ENCODE peak calls at places on chromosomes 11 and 22, in eight cellular contexts. H is cardiac muscle cell, W is psoas muscle, O is RWPE2, Q is adipocyte, Z is heart right ventricle, V is ovary, P is sigmoid colon. F is an unnamed sample. For H3K4me1, the result is how much of the 10 kb centered on the place peaks cover.

GRCh38 chr11:64743591-64744543 is at the start of gene RASGRP2:
- DNase-seq in W (peak), Z (peak), P (peak), V (peak), H (peak), O (no peak), Q (peak), F (peak)

GRCh38 chr11:34050967-34051348 is 573 bp upstream of the CAPRIN1 start:
- DNase-seq in V (no peak), Z (no peak), Q (peak), W (no peak), P (no peak), H (peak), O (no peak), F (no peak)

GRCh38 chr11:2175659-2176058 is 4.0 kb upstream of the TH start:
- DNase-seq in Z (no peak), W (no peak), H (peak), O (no peak), P (no peak), Q (peak), V (no peak), F (no peak)

GRCh38 chr22:50015451-50016307 is 3.1 kb upstream of the IL17REL start:
- DNase-seq in V (peak), W (no peak), P (peak), Q (no peak), O (no peak), H (no peak), Z (no peak), F (no peak)

GRCh38 chr11:14308114-14308896 is 50.7 kb downstream of the RRAS2 start:
- DNase-seq in Q (peak), Z (no peak), P (no peak), H (peak), O (no peak), W (no peak), V (no peak), F (no peak)

GRCh38 chr11:131423715-131424114 is 53.3 kb downstream of the NTM start:
- DNase-seq in P (no peak), W (no peak), Q (peak), Z (no peak), O (no peak), H (peak), V (no peak), F (no peak)

GRCh38 chr22:20904008-20904979 is 12.9 kb upstream of the CRKL start:
- DNase-seq in Q (peak), W (no peak), O (peak), V (no peak), H (peak), Z (no peak), P (no peak), F (peak)

GRCh38 chr11:20047006-20047405 is 113.3 kb downstream of the DBX1 start:
- DNase-seq in Z (no peak), P (no peak), O (no peak), W (no peak), V (no peak), Q (no peak), H (no peak), F (no peak)

GRCh38 chr22:46979506-46979905 is 217.1 kb downstream of the TBC1D22A start:
- DNase-seq in W (no peak), Z (no peak), O (no peak), P (peak), Q (no peak), H (no peak), V (no peak), F (no peak)

GRCh38 chr22:40603088-40603605 is 33.4 kb downstream of the MRTFA start:
- DNase-seq in P (no peak), H (peak), W (no peak), V (no peak), Z (no peak), Q (peak), O (no peak), F (no peak)

GRCh38 chr11:116654526-116654925 is 118.3 kb downstream of the BUD13 start:
- DNase-seq in P (no peak), H (no peak), W (no peak), Z (no peak), Q (no peak), O (no peak), V (no peak), F (no peak)

GRCh38 chr11:122155001-122155400 is 39.0 kb upstream of the BLID start:
- DNase-seq in P (no peak), V (no peak), Z (no peak), Q (no peak), W (no peak), O (no peak), H (no peak), F (no peak)

GRCh38 chr11:134854391-134854991 is 442.4 kb upstream of the B3GAT1 start:
- DNase-seq in V (no peak), O (no peak), W (no peak), Z (no peak), P (no peak), Q (no peak), H (no peak), F (no peak)

GRCh38 chr11:75072582-75072981 is 24.1 kb downstream of the OR2AT4 start:
- DNase-seq in Q (no peak), W (no peak), O (no peak), P (no peak), H (no peak), Z (no peak), V (no peak), F (no peak)

GRCh38 chr11:74005721-74006517 is 3.0 kb downstream of the UCP3 start:
- DNase-seq in V (no peak), H (no peak), Z (no peak), O (no peak), P (peak), Q (no peak), W (peak), F (no peak)

GRCh38 chr11:64582885-64583284 is 8.1 kb upstream of the SLC22A12 start:
- DNase-seq in W (peak), V (no peak), Q (no peak), Z (no peak), P (peak), O (peak), H (no peak), F (no peak)

GRCh38 chr22:50307891-50308596 is 598 bp upstream of the PLXNB2 start:
- DNase-seq in Q (peak), V (peak), H (no peak), W (peak), O (no peak), Z (no peak), P (no peak), F (no peak)

GRCh38 chr22:23565288-23565941 is 14.7 kb downstream of the IGLL1 start:
- DNase-seq in O (no peak), P (peak), W (peak), Q (peak), H (peak), Z (no peak), V (no peak), F (no peak)
- H3K4me3 ChIP-seq in O (no peak), P (peak), W (peak), Q (peak), H (peak), Z (peak), V (no peak), F (peak)

GRCh38 chr11:119705362-119705761 is 23.6 kb downstream of the NECTIN1 start:
- DNase-seq in Q (no peak), W (no peak), P (no peak), V (no peak), O (no peak), Z (no peak), H (no peak), F (no peak)

GRCh38 chr11:119706887-119707286 is 22.1 kb downstream of the NECTIN1 start:
- DNase-seq in W (no peak), H (no peak), O (no peak), V (no peak), Q (no peak), P (no peak), Z (no peak), F (no peak)

GRCh38 chr11:119706029-119706428 is 23.0 kb downstream of the NECTIN1 start:
- DNase-seq in P (no peak), V (no peak), H (no peak), O (no peak), Q (no peak), W (no peak), Z (no peak), F (no peak)

GRCh38 chr11:119702261-119702591 is 26.8 kb downstream of the NECTIN1 start:
- DNase-seq in P (no peak), O (no peak), Z (no peak), W (no peak), Q (no peak), H (no peak), V (no peak), F (no peak)

GRCh38 chr11:119704849-119705248 is 24.2 kb downstream of the NECTIN1 start:
- DNase-seq in Z (no peak), W (no peak), V (no peak), Q (no peak), O (no peak), H (no peak), P (no peak), F (no peak)
- H3K4me1 ChIP-seq in Z (under half), W (under half), V (under half), Q (under half), O (under half), H (under half), P (under half), F (under half)

DNA sequence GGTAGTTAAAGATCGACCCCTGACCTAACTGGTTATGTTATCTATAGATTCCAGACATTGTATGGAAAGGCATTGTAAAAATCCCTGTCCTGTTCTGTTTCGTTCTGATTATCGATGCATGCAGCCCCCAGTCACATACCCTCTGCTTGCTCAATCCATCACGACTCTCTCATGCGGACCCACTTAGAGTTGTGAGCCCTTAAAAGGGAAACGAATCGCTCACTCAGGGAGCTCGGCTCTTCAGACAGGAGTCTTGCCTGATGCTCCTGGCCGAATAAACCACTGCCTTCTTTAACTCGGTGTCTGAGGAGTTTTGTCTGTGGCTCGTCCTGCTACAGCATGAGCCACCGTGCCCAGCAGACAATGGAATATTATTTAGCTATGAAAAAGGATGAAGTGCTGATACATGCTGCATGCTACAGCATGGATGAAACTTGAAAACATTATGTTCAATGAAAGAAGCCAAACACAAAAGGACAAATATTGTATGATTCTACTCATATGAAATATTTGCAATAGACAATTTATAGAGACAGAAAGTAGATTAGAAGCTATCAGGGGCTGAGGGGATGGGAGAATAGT is 12.0 kb upstream of the LGALS2 start:
- DNase-seq in P (no peak), W (no peak), V (no peak), Q (no peak), Z (no peak), O (no peak), H (no peak), F (no peak)
- H3K4me3 ChIP-seq in P (no peak), W (peak), V (no peak), Q (peak), Z (no peak), O (no peak), H (no peak), F (peak)

GRCh38 chr11:120096756-120097191 is 41.1 kb downstream of the TRIM29 start:
- DNase-seq in Q (no peak), P (no peak), O (no peak), V (no peak), Z (no peak), H (no peak), W (no peak), F (no peak)

GRCh38 chr11:120098503-120099054 is 39.3 kb downstream of the TRIM29 start:
- DNase-seq in P (no peak), W (no peak), Q (no peak), Z (no peak), H (no peak), O (peak), V (no peak), F (no peak)

GRCh38 chr11:120097721-120098385 is 40.1 kb downstream of the TRIM29 start:
- DNase-seq in O (peak), V (no peak), P (no peak), H (no peak), Z (no peak), Q (no peak), W (no peak), F (no peak)

GRCh38 chr11:120095516-120095915 is 42.4 kb downstream of the TRIM29 start:
- DNase-seq in Z (no peak), V (no peak), O (no peak), Q (no peak), H (no peak), W (no peak), P (no peak), F (no peak)

GRCh38 chr11:120096326-120096725 is 41.6 kb downstream of the TRIM29 start:
- DNase-seq in O (no peak), W (no peak), Z (no peak), Q (no peak), V (no peak), P (no peak), H (no peak), F (no peak)
- H3K4me1 ChIP-seq in O (under half), W (under half), Z (under half), Q (under half), V (under half), P (under half), H (under half), F (under half)

F was measured in right atrium auricular region.